ENCODE peak calls at places on chromosomes 4 and X, in six cellular contexts. O, K, U, E, A and I are unnamed samples.
A peak's percentile ranks its signal among the peaks of the same experiment; 100 is the strongest.

GRCh38 chrX:18039023-18039422 is 177.9 kb upstream of the RAI2 start:
- DNase-seq in O (no peak), K (no peak), U (no peak), E (peak; percentile 15), A (no peak), I (no peak)

GRCh38 chr4:42641155-42641554 is 15.8 kb downstream of the ATP8A1 start:
- DNase-seq in O (no peak), K (no peak), U (no peak), E (peak; percentile 27), A (no peak), I (no peak)

GRCh38 chr4:113335771-113336170 is 286.3 kb downstream of the ANK2 start:
- DNase-seq in O (no peak), K (no peak), U (no peak), E (no peak), A (no peak), I (no peak)

GRCh38 chr4:185587444-185588161 is 52.3 kb upstream of the PDLIM3 start:
- DNase-seq in O (peak; percentile 68), K (peak; percentile 75), U (peak; percentile 53), E (no peak), A (no peak), I (no peak)

GRCh38 chrX:132622130-132622529 is 133.3 kb upstream of the MBNL3 start:
- DNase-seq in O (peak; percentile 35), K (no peak), U (peak; percentile 43), E (peak; percentile 48), A (peak; percentile 13), I (no peak)

GRCh38 chr4:77022581-77023133 is 53.1 kb downstream of the CCNI start:
- DNase-seq in O (peak; percentile 81), K (no peak), U (no peak), E (no peak), A (no peak), I (no peak)

GRCh38 chr4:101230806-101231426 is 116.4 kb downstream of the PPP3CA start:
- DNase-seq in O (peak; percentile 5), K (no peak), U (no peak), E (peak; percentile 7), A (no peak), I (no peak)

GRCh38 chr4:147760176-147760575 is 28.3 kb downstream of the ARHGAP10 start:
- DNase-seq in O (no peak), K (no peak), U (no peak), E (peak; percentile 79), A (no peak), I (no peak)

GRCh38 chrX:56764153-56764974 is 35.3 kb downstream of the NBDY start:
- DNase-seq in O (peak; percentile 87), K (peak; percentile 90), U (peak; percentile 76), E (peak; percentile 69), A (peak; percentile 79), I (no peak)

GRCh38 chrX:39427492-39428289 is 626.4 kb downstream of the MID1IP1 start:
- DNase-seq in O (peak; percentile 33), K (no peak), U (peak; percentile 69), E (peak; percentile 15), A (peak; percentile 57), I (no peak)

GRCh38 chr4:70613893-70614572 is 14.5 kb upstream of the ENAM start:
- DNase-seq in O (no peak), K (no peak), U (peak; percentile 41), E (no peak), A (no peak), I (no peak)

GRCh38 chrX:136115124-136115908 is 32.0 kb upstream of the FHL1 start:
- DNase-seq in O (peak; percentile 16), K (no peak), U (peak; percentile 35), E (peak; percentile 19), A (no peak), I (no peak)

GRCh38 chr4:163494360-163495241 is at the start of gene TMA16:
- DNase-seq in O (peak; percentile 95), K (peak; percentile 91), U (peak; percentile 95), E (peak; percentile 90), A (peak; percentile 95), I (peak; percentile 72)

GRCh38 chrX:30060718-30061117 is 154.6 kb upstream of the MAGEB2 start:
- DNase-seq in O (peak; percentile 21), K (no peak), U (peak; percentile 11), E (peak; percentile 47), A (peak; percentile 1), I (no peak)

GRCh38 chr4:152738812-152739211 is 40.7 kb downstream of the TIGD4 start:
- DNase-seq in O (peak; percentile 3), K (no peak), U (peak; percentile 12), E (no peak), A (peak; percentile 67), I (no peak)

GRCh38 chrX:10190367-10190766 is 33.6 kb downstream of the CLCN4 start:
- DNase-seq in O (peak; percentile 83), K (no peak), U (peak; percentile 84), E (peak; percentile 77), A (peak; percentile 37), I (peak; percentile 50)

GRCh38 chrX:108167211-108167872 is 75.8 kb downstream of the ATG4A start:
- DNase-seq in O (peak; percentile 29), K (no peak), U (peak; percentile 55), E (peak; percentile 73), A (peak; percentile 56), I (no peak)

GRCh38 chr4:153465922-153466636 is at the start of gene TMEM131L:
- DNase-seq in O (peak; percentile 52), K (peak; percentile 85), U (peak; percentile 64), E (peak; percentile 53), A (peak; percentile 64), I (peak; percentile 29)

GRCh38 chrX:40152173-40152705 is 54.5 kb upstream of the BCOR start:
- DNase-seq in O (no peak), K (peak; percentile 71), U (no peak), E (peak; percentile 35), A (no peak), I (no peak)

GRCh38 chrX:71081348-71082148 is 13.4 kb upstream of the SNX12 start:
- DNase-seq in O (peak; percentile 45), K (no peak), U (peak; percentile 50), E (peak; percentile 79), A (peak; percentile 37), I (no peak)

GRCh38 chr4:165874799-165875371 is 1.8 kb downstream of the TLL1 start:
- DNase-seq in O (no peak), K (peak; percentile 51), U (no peak), E (peak; percentile 61), A (peak; percentile 34), I (no peak)

GRCh38 chr4:54976682-54977081 is 148.7 kb downstream of the KDR start:
- DNase-seq in O (no peak), K (no peak), U (no peak), E (peak; percentile 48), A (no peak), I (no peak)

GRCh38 chrX:120361906-120362305 is at the start of gene ATP1B4:
- DNase-seq in O (no peak), K (peak; percentile 54), U (no peak), E (no peak), A (no peak), I (no peak)
- H3K27ac ChIP-seq in O (no peak within 1 kb of the TSS), K (peak within 1 kb of the TSS; percentile 71), U (no peak within 1 kb of the TSS), E (no peak within 1 kb of the TSS), A (no peak within 1 kb of the TSS), I (no peak within 1 kb of the TSS)

GRCh38 chr4:7655267-7655548 is 220.5 kb upstream of the PSAPL1 start:
- DNase-seq in O (no peak), K (no peak), U (no peak), E (no peak), A (no peak), I (no peak)

GRCh38 chr4:7655549-7656243 is 221.0 kb upstream of the PSAPL1 start:
- DNase-seq in O (no peak), K (peak; percentile 48), U (no peak), E (no peak), A (no peak), I (no peak)

GRCh38 chr4:7653510-7654414 is 219.0 kb upstream of the PSAPL1 start:
- DNase-seq in O (no peak), K (peak; percentile 59), U (no peak), E (no peak), A (no peak), I (no peak)

GRCh38 chr4:7656244-7656800 is 221.6 kb upstream of the PSAPL1 start:
- DNase-seq in O (no peak), K (peak; percentile 27), U (no peak), E (no peak), A (no peak), I (no peak)

DNA sequence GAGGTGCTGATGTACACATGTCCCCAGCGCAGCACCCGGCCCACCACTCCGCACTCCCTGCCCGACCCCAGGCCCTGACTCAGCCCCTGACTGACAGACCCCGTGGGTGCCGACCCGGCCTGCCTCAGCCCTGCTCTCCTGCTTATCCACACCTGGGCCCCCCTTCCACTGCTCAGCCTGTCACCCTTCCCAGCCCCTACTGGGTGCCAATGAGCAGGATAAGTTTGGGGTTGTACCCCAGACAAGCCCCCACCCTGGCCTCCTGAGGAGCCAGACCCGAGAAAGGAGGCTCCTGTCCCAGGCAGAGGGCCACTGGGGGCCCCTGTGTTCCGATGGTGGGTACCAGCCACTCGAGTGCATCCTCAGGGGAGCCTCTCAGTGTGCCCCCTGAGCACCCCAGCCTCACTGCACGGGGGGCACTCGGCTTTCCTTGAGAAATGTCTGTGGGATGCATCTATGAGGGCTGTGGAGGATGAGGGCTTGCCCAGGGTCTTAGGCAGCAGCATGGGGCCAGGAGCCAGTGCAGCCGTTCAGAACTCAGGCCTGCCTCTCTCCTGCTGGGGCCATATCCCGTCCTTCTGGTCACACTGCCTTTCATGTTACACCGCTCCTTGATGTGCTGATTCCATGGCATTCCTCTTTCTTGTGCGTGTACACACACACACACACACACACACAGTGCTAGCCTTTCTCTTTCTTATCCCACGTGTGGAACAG is 220.0 kb upstream of the PSAPL1 start:
- DNase-seq in O (no peak), K (peak; percentile 40), U (no peak), E (no peak), A (no peak), I (no peak)
- H3K27ac ChIP-seq in O (no peak overlapping the region), K (no peak overlapping the region), U (no peak overlapping the region), E (no peak overlapping the region), A (no peak overlapping the region), I (no peak overlapping the region)

GRCh38 chr4:13918110-13918509 is 290.6 kb upstream of the BOD1L1 start:
- DNase-seq in O (peak; percentile 100), K (no peak), U (peak; percentile 98), E (peak; percentile 52), A (peak; percentile 97), I (peak; percentile 21)

GRCh38 chr4:13920111-13920875 is 292.8 kb upstream of the BOD1L1 start:
- DNase-seq in O (peak; percentile 81), K (no peak), U (peak; percentile 66), E (peak; percentile 82), A (peak; percentile 99), I (no peak)

GRCh38 chr4:13920901-13921300 is 293.4 kb upstream of the BOD1L1 start:
- DNase-seq in O (peak; percentile 100), K (no peak), U (peak; percentile 99), E (peak; percentile 97), A (peak; percentile 100), I (peak; percentile 56)

GRCh38 chr4:13917010-13917409 is 289.5 kb upstream of the BOD1L1 start:
- DNase-seq in O (peak; percentile 61), K (no peak), U (peak; percentile 47), E (no peak), A (peak; percentile 62), I (no peak)

GRCh38 chr4:13919021-13919441 is 291.5 kb upstream of the BOD1L1 start:
- DNase-seq in O (peak; percentile 94), K (peak; percentile 40), U (peak; percentile 95), E (no peak), A (no peak), I (no peak)
- H3K27ac ChIP-seq in O (peak overlapping the region; percentile 78), K (no peak overlapping the region), U (peak overlapping the region; percentile 100), E (peak overlapping the region; percentile 93), A (peak overlapping the region; percentile 100), I (no peak overlapping the region)

GRCh38 chr4:1250921-1251772 is 2.2 kb upstream of the CTBP1 start:
- DNase-seq in O (no peak), K (peak; percentile 46), U (no peak), E (no peak), A (no peak), I (no peak)
- H3K27ac ChIP-seq in O (no peak overlapping the region), K (peak overlapping the region; percentile 93), U (no peak overlapping the region), E (no peak overlapping the region), A (no peak overlapping the region), I (no peak overlapping the region)